ENCODE peak calls at places on chromosome 12, in ten cellular contexts. Y, P, L, T, E, D, Z, X, N and C are unnamed samples.

GRCh38 chr12:85733441-85733840 is 102.8 kb downstream of the RASSF9 start:
- DNase-seq in Y (no peak), P (no peak), L (no peak), T (no peak), E (no peak), D (no peak), Z (no peak), X (no peak), N (no peak), C (no peak)

GRCh38 chr12:132544173-132544468 is 54.2 kb downstream of the FBRSL1 start:
- DNase-seq in Y (no peak), P (no peak), L (peak; percentile 62), T (no peak), E (no peak), D (no peak), Z (no peak), X (no peak), N (no peak), C (no peak)

GRCh38 chr12:113461666-113462065 is 10.0 kb downstream of the LHX5 start:
- DNase-seq in Y (no peak), P (peak; percentile 29), L (no peak), T (no peak), E (no peak), D (no peak), Z (no peak), X (no peak), N (no peak), C (peak; percentile 57)

GRCh38 chr12:76790564-76791552 is 26.9 kb downstream of the ZDHHC17 start:
- DNase-seq in Y (no peak), P (peak; percentile 6), L (no peak), T (no peak), E (no peak), D (no peak), Z (no peak), X (no peak), N (no peak), C (no peak)

GRCh38 chr12:15546102-15546701 is 223.9 kb downstream of the PTPRO start:
- DNase-seq in Y (no peak), P (no peak), L (no peak), T (no peak), E (no peak), D (no peak), Z (no peak), X (no peak), N (no peak), C (no peak)

GRCh38 chr12:7937867-7938506 is 2.0 kb upstream of the SLC2A3 start:
- DNase-seq in Y (no peak), P (no peak), L (no peak), T (no peak), E (no peak), D (no peak), Z (no peak), X (no peak), N (no peak), C (no peak)

GRCh38 chr12:110224379-110225304 is 56.4 kb upstream of the ATP2A2 start:
- DNase-seq in Y (no peak), P (no peak), L (peak; percentile 38), T (no peak), E (no peak), D (no peak), Z (no peak), X (no peak), N (no peak), C (no peak)

GRCh38 chr12:15689751-15690191 is 99.4 kb downstream of the EPS8 start:
- DNase-seq in Y (no peak), P (peak; percentile 53), L (no peak), T (no peak), E (no peak), D (no peak), Z (no peak), X (no peak), N (no peak), C (no peak)

GRCh38 chr12:122148657-122149056 is 25.4 kb downstream of the IL31 start:
- DNase-seq in Y (no peak), P (no peak), L (no peak), T (no peak), E (no peak), D (no peak), Z (no peak), X (no peak), N (no peak), C (no peak)

GRCh38 chr12:42143401-42144173 is 1.1 kb downstream of the GXYLT1 start:
- DNase-seq in Y (no peak), P (no peak), L (no peak), T (no peak), E (no peak), D (no peak), Z (no peak), X (no peak), N (no peak), C (no peak)

GRCh38 chr12:67515679-67516363 is 132.7 kb upstream of the DYRK2 start:
- DNase-seq in Y (no peak), P (no peak), L (no peak), T (no peak), E (peak; percentile 17), D (no peak), Z (peak; percentile 8), X (peak; percentile 89), N (no peak), C (no peak)

GRCh38 chr12:86186449-86186848 is 69.7 kb downstream of the MGAT4C start:
- DNase-seq in Y (no peak), P (no peak), L (no peak), T (no peak), E (no peak), D (no peak), Z (no peak), X (no peak), N (no peak), C (no peak)

GRCh38 chr12:92133795-92134637 is 11.6 kb downstream of the BTG1 start:
- DNase-seq in Y (no peak), P (no peak), L (no peak), T (no peak), E (no peak), D (no peak), Z (no peak), X (no peak), N (no peak), C (no peak)

GRCh38 chr12:53005215-53005985 is 856 bp upstream of the EIF4B start:
- DNase-seq in Y (peak; percentile 54), P (no peak), L (no peak), T (no peak), E (no peak), D (peak; percentile 29), Z (no peak), X (no peak), N (peak; percentile 74), C (no peak)

GRCh38 chr12:53004582-53004981 is 1.7 kb upstream of the EIF4B start:
- DNase-seq in Y (no peak), P (no peak), L (no peak), T (no peak), E (no peak), D (no peak), Z (no peak), X (no peak), N (no peak), C (no peak)

GRCh38 chr12:53004178-53004577 is 2.1 kb upstream of the EIF4B start:
- DNase-seq in Y (no peak), P (no peak), L (no peak), T (no peak), E (no peak), D (no peak), Z (no peak), X (no peak), N (no peak), C (no peak)

GRCh38 chr12:53006810-53007742 is 820 bp downstream of the EIF4B start:
- DNase-seq in Y (peak; percentile 77), P (peak; percentile 34), L (peak; percentile 70), T (no peak), E (peak; percentile 70), D (peak; percentile 88), Z (peak; percentile 57), X (no peak), N (peak; percentile 87), C (peak; percentile 56)

GRCh38 chr12:53005986-53006809 is at the start of gene EIF4B:
- DNase-seq in Y (peak; percentile 100), P (peak; percentile 99), L (peak; percentile 100), T (peak; percentile 100), E (peak; percentile 100), D (peak; percentile 100), Z (peak; percentile 90), X (peak; percentile 100), N (peak; percentile 100), C (peak; percentile 84)
- TF ChIP-seq POLR2A in Y (peak; percentile 36), P (peak; percentile 45), L (peak; percentile 63), T (no peak), E (no peak), D (peak; percentile 9), Z (peak; percentile 78), X (peak; percentile 52), N (no peak), C (peak; percentile 59)

GRCh38 chr12:55929306-55929791 is 1.6 kb upstream of the DGKA start:
- DNase-seq in Y (no peak), P (no peak), L (peak; percentile 45), T (no peak), E (no peak), D (no peak), Z (peak; percentile 71), X (no peak), N (no peak), C (no peak)
- TF ChIP-seq POLR2A in Y (no peak), P (no peak), L (no peak), T (no peak), E (no peak), D (no peak), Z (peak; percentile 78), X (no peak), N (no peak), C (no peak)

DNA sequence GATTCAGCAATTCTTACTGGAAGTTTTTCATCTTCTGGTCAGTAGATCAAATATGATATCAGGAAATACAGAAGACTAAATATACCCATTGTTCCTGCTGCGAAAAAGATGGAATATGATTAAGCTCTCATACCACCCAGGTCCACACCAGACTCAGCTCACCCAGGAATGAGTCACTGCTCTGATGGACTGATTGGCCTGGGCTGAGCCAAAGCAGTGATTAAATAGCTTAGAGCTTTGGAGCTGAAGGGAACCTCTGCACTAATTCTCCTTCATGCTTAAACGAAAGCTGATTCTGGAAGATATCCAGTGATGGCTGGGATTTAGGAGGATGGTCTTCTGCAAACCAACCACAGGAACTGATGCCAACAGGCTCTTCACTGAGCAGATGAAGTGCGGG is 62.0 kb upstream of the SYT1 start:
- DNase-seq in Y (no peak), P (no peak), L (no peak), T (no peak), E (no peak), D (no peak), Z (no peak), X (no peak), N (no peak), C (peak; percentile 41)
- TF ChIP-seq POLR2A in Y (no peak), P (no peak), L (no peak), T (no peak), E (no peak), D (no peak), Z (no peak), X (no peak), N (no peak), C (no peak)

DNA sequence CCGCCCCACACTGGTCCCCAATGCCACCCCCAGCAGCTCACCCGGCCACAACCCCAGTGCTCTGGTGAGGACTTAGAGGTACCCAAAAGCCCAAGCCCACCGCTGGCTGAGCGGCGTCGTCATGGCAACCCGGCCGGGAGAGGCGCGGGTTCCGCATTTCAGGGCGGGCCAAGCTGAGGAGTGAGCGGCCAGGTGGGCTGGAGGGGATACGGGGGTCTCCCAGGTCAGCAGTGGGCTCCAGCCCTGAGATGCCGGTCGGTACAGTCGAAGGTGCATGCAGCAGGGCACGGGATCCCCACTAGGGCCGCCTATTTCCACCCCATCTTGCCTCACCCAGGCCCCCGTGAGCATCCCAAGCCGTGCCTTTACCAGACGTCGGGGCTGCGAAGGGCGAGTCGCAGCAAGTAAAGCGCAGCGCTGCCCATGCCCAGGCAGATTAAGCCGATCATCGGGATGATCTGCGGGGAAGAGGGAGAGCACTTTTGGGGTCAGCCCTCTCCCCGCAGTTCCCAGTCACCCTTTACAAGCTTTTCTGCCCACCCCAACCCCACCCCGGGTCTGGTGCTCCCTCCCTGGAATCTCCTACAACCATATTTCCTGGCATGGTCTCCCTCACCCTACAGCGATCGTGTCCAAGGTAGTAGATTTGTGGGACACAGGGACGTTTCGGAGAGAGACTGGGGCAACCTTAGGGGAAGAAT is 6.9 kb downstream of the SHMT2 start:
- DNase-seq in Y (peak; percentile 47), P (no peak), L (no peak), T (no peak), E (no peak), D (no peak), Z (no peak), X (no peak), N (no peak), C (no peak)
- TF ChIP-seq POLR2A in Y (no peak), P (no peak), L (no peak), T (no peak), E (no peak), D (no peak), Z (peak; percentile 27), X (no peak), N (no peak), C (no peak)